ENCODE peak calls at places on chromosomes 1 and 21, in eight cellular contexts. R is endodermal cell, Q is omental fat pad, Z is left lung, G is fibroblast of villous mesenchyme, H is AG09309, X is mesothelial cell of epicardium, D is GM20000. V is an unnamed sample.

GRCh38 chr1:21783679-21784603 is 992 bp upstream of the USP48 start:
- DNase-seq in H (peak), R (peak), X (no peak), G (peak), Q (no peak), D (no peak), Z (peak), V (peak)

GRCh38 chr1:225581193-225581592 is 71.7 kb downstream of the ENAH start:
- DNase-seq in Q (no peak), X (no peak), D (no peak), G (no peak), H (no peak), R (no peak), Z (no peak), V (no peak)

GRCh38 chr1:111361761-111362160 is 65.8 kb downstream of the OVGP1 start:
- DNase-seq in D (no peak), H (no peak), Z (no peak), X (no peak), G (no peak), Q (no peak), R (no peak), V (no peak)

GRCh38 chr21:45326834-45327457 is 39.3 kb upstream of the POFUT2 start:
- DNase-seq in G (no peak), H (no peak), Z (no peak), X (no peak), R (peak), Q (no peak), D (no peak), V (no peak)

GRCh38 chr1:42962641-42963377 is 4.1 kb upstream of the SLC2A1 start:
- DNase-seq in X (no peak), D (no peak), G (peak), Z (no peak), Q (no peak), H (no peak), R (peak), V (no peak)

GRCh38 chr21:31888936-31889371 is 16.1 kb downstream of the HUNK start:
- DNase-seq in Z (no peak), G (no peak), R (peak), D (no peak), H (no peak), Q (no peak), X (no peak), V (no peak)

GRCh38 chr1:42745851-42746250 is 5.8 kb upstream of the CLDN19 start:
- DNase-seq in H (no peak), Q (no peak), R (no peak), Z (no peak), D (no peak), G (peak), X (no peak), V (no peak)

GRCh38 chr1:110877776-110878175 is 4.8 kb downstream of the CD53 start:
- DNase-seq in Z (no peak), R (no peak), G (no peak), H (no peak), X (no peak), D (no peak), Q (no peak), V (no peak)

GRCh38 chr21:17461014-17461413 is 51.8 kb upstream of the CXADR start:
- DNase-seq in Q (no peak), D (no peak), X (no peak), H (peak), G (peak), R (no peak), Z (peak), V (no peak)

GRCh38 chr1:1148569-1148968 is 25.1 kb upstream of the TTLL10 start:
- DNase-seq in Q (no peak), Z (no peak), D (no peak), G (no peak), R (no peak), H (no peak), X (no peak), V (no peak)

GRCh38 chr1:66335859-66336640 is 197.9 kb upstream of the SGIP1 start:
- DNase-seq in G (peak), R (peak), Z (peak), Q (no peak), H (no peak), D (peak), X (no peak), V (no peak)

GRCh38 chr1:51331206-51332100 is 1.1 kb upstream of the TTC39A start:
- DNase-seq in R (peak), G (peak), Z (peak), Q (no peak), D (peak), X (no peak), H (no peak), V (no peak)

GRCh38 chr1:220565670-220566069 is 37.7 kb downstream of the MARK1 start:
- DNase-seq in R (no peak), X (no peak), G (no peak), D (no peak), Z (no peak), H (no peak), Q (no peak), V (no peak)

GRCh38 chr1:153608742-153609584 is 4.0 kb downstream of the S100A16 start:
- DNase-seq in Q (peak), H (peak), G (peak), R (peak), D (no peak), X (no peak), Z (peak), V (no peak)

GRCh38 chr1:35702540-35702939 is 16.1 kb downstream of the C1orf216 start:
- DNase-seq in H (no peak), X (no peak), R (no peak), Q (no peak), G (no peak), D (no peak), Z (no peak), V (no peak)

GRCh38 chr1:61320575-61320974 is 238.2 kb downstream of the NFIA start:
- DNase-seq in G (no peak), Q (no peak), X (no peak), H (no peak), R (no peak), Z (no peak), D (no peak), V (no peak)

GRCh38 chr1:154179951-154180687 is 11.8 kb downstream of the TPM3 start:
- DNase-seq in Q (no peak), H (no peak), X (no peak), G (no peak), R (peak), Z (no peak), D (peak), V (no peak)

GRCh38 chr1:200776949-200777348 is 38.3 kb downstream of the CAMSAP2 start:
- DNase-seq in H (no peak), G (peak), X (no peak), D (no peak), R (no peak), Z (no peak), Q (no peak), V (no peak)

GRCh38 chr1:201216395-201217085 is 25.9 kb downstream of the IGFN1 start:
- DNase-seq in G (no peak), Q (no peak), D (no peak), R (peak), Z (peak), H (no peak), X (peak), V (peak)

GRCh38 chr1:27878038-27878437 is 5.7 kb downstream of the THEMIS2 start:
- DNase-seq in H (no peak), Q (no peak), G (no peak), X (no peak), Z (no peak), D (no peak), R (no peak), V (no peak)

GRCh38 chr1:91731815-91732214 is 154.1 kb downstream of the TGFBR3 start:
- DNase-seq in G (no peak), H (no peak), R (no peak), Z (no peak), X (no peak), Q (no peak), D (no peak), V (no peak)

GRCh38 chr21:46116189-46116845 is 18.4 kb downstream of the COL6A2 start:
- DNase-seq in G (no peak), Q (peak), Z (peak), X (peak), H (no peak), R (peak), D (no peak), V (peak)

GRCh38 chr21:46600978-46601377 is 3.9 kb downstream of the S100B start:
- DNase-seq in Q (no peak), Z (no peak), X (no peak), D (peak), H (no peak), G (no peak), R (peak), V (no peak)

GRCh38 chr1:182615468-182616129 is 11.4 kb upstream of the RGS16 start:
- DNase-seq in D (no peak), H (no peak), G (peak), X (no peak), Q (no peak), R (peak), Z (peak), V (no peak)

GRCh38 chr1:226482975-226483660 is 65.4 kb upstream of the STUM start:
- DNase-seq in Z (no peak), Q (no peak), G (no peak), D (no peak), R (peak), H (no peak), X (no peak), V (no peak)

GRCh38 chr21:29953072-29953471 is 13.3 kb upstream of the GRIK1 start:
- DNase-seq in H (no peak), X (no peak), Q (no peak), R (no peak), G (no peak), D (no peak), Z (no peak), V (no peak)

GRCh38 chr21:45804809-45805313 is 161.3 kb downstream of the PCBP3 start:
- DNase-seq in G (no peak), R (no peak), X (no peak), H (no peak), Z (no peak), Q (no peak), D (no peak), V (no peak)

GRCh38 chr1:228975238-228975929 is 240.1 kb downstream of the RHOU start:
- DNase-seq in Z (no peak), Q (no peak), H (no peak), R (peak), X (no peak), G (no peak), D (no peak), V (no peak)

GRCh38 chr1:225999912-226000337 is 782 bp upstream of the SDE2 start:
- DNase-seq in D (peak), G (peak), X (no peak), Q (no peak), R (no peak), Z (no peak), H (no peak), V (no peak)

GRCh38 chr1:240621249-240621648 is 9.3 kb upstream of the GREM2 start:
- DNase-seq in Q (no peak), H (no peak), Z (no peak), R (no peak), D (no peak), X (no peak), G (no peak), V (no peak)

GRCh38 chr1:56953386-56953785 is 12.4 kb downstream of the C8B start:
- DNase-seq in X (no peak), R (peak), D (no peak), Z (no peak), H (no peak), G (no peak), Q (no peak), V (no peak)

GRCh38 chr1:183330335-183330734 is 87.8 kb downstream of the NMNAT2 start:
- DNase-seq in R (peak), X (no peak), Z (no peak), Q (no peak), D (no peak), G (no peak), H (no peak), V (no peak)

GRCh38 chr1:30263888-30264671 is 459.3 kb downstream of the MATN1 start:
- DNase-seq in H (no peak), D (no peak), Z (no peak), R (no peak), X (no peak), G (no peak), Q (no peak), V (no peak)

DNA sequence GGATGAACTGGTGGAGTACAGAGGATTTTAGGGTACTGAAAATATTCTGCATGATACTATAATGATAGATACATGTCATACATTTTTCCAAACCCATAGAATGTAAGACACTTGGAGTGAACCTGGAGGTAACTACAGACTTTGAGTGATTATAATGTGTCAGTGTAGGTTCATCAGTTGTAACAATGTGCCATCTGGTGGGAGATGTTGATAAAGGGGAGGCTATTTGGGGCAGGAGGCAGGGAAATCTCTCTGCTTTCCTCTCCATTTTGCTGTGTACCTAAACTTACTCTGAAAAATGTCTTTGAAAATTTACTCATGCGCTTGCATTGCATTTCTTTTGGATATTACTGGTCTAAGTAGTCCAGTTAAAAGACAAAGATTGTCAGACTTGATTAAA is 35.2 kb downstream of the PTBP2 start:
- DNase-seq in D (no peak), H (no peak), Z (no peak), X (no peak), R (no peak), Q (no peak), G (no peak), V (no peak)
- TF ChIP-seq CTCF in D (no peak), H (no peak), Z (no peak), X (no peak), R (peak), Q (no peak), G (no peak), V (no peak)

GRCh38 chr21:40577285-40578043 is 269.5 kb downstream of the DSCAM start:
- DNase-seq in R (peak), X (no peak), Q (no peak), G (no peak), D (no peak), Z (no peak), H (no peak), V (no peak)
- TF ChIP-seq CTCF in R (no peak), X (no peak), Q (no peak), G (no peak), D (no peak), Z (no peak), H (no peak), V (no peak)

DNA sequence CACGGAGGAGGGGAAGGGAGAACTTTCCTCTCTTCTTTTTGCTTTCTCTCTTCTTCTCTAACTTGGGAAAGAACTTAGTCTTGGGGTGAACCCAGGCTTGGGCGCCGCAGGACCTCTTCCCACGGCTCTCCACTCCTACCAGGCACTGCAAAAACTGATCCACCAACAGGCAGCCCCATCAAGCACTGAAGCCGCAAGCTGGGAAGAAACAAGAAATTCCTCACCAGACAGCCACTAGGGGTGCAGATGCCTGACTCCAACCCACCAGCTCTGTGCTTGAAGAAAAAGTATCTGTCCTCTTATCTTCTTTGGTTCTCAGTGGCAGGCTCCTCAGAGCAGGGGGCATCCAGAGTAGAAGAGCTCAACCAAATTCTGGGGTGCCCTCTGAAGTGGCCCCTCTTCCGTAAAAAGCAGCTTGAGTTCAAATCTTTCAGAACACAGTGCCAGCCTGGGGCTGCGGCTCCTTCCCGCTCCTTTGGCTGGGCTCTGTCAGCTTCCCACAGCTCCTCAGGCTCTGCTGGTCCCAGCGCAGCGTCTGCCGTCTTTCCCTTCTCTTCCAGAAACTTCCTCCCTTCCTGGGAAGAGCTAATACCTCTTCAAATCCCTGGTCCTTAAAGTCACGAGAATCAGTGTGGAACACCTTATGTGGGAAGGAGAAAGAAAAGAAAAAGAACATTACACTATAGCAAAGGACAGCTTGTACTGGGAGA is 2.4 kb downstream of the SLC41A1 start:
- DNase-seq in Q (no peak), R (peak), H (no peak), X (no peak), G (no peak), Z (no peak), D (no peak), V (no peak)
- TF ChIP-seq CTCF in Q (no peak), R (peak), H (peak), X (no peak), G (peak), Z (no peak), D (no peak), V (peak)

GRCh38 chr1:211942583-211942982 is 92.8 kb downstream of the INTS7 start:
- DNase-seq in X (no peak), Z (no peak), R (no peak), D (no peak), H (no peak), G (no peak), Q (no peak), V (no peak)

GRCh38 chr1:211948377-211948776 is 87.0 kb downstream of the INTS7 start:
- DNase-seq in X (no peak), Q (no peak), H (no peak), Z (no peak), G (no peak), R (no peak), D (no peak), V (no peak)

GRCh38 chr1:211947396-211948295 is 87.7 kb downstream of the INTS7 start:
- DNase-seq in Q (no peak), H (no peak), G (no peak), D (no peak), Z (no peak), X (no peak), R (peak), V (no peak)

GRCh38 chr1:211939876-211940468 is 95.4 kb downstream of the INTS7 start:
- DNase-seq in Q (no peak), Z (no peak), H (no peak), G (no peak), R (no peak), D (peak), X (no peak), V (no peak)

DNA sequence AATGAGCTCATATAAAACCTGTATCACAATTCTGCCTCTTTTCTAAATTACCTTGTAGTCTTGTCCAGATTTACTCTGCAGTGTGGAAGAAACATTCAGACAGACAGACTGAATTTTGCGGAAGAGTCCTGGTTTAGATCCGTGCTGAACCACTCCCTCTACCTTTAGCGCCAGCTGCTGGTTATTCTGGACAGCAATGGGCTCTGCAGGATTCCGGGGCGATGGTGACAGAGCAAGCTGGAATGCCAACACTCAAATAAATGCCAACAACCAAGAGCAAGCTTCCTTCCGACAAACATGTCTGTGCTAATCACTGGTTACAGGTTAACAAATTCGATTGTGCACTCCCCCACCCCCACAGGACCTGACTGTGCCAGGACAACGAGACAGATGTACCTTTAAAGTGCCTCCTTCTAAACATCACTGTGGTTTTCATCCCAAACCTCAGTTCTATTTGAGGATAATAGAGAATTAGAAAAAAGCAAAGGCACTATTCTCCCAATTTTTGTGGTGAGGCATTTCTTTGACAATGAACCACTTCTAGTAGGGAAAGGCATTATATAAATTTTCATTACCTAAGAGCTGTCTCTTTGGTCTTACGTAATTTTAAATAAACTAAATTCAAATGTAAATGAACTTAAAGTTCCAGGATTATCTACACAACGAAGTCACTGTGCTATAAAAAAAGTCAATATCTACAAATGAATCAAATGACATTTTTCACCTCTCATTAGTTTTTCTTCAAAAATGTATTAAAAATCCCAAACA is 90.4 kb downstream of the INTS7 start:
- DNase-seq in G (peak), Z (no peak), Q (no peak), R (peak), X (no peak), D (no peak), H (no peak), V (no peak)
- TF ChIP-seq CTCF in G (peak), Z (no peak), Q (no peak), R (peak), X (no peak), D (no peak), H (peak), V (peak)

GRCh38 chr1:23174383-23175110 is 5.9 kb upstream of the LUZP1 start:
- DNase-seq in G (no peak), Z (no peak), D (no peak), H (no peak), X (no peak), Q (no peak), R (no peak), V (no peak)
- TF ChIP-seq CTCF in G (no peak), Z (no peak), D (no peak), H (no peak), X (no peak), Q (no peak), R (no peak), V (no peak)

V was measured in type B pancreatic cell.